ENCODE peak calls at places on chromosomes 11 and 22, in six cellular contexts. One of them, this sample, is unnamed.
A peak's percentile ranks its signal among the peaks of the same experiment; 100 is the strongest.

GRCh38 chr22:46537221-46537945 is at the start of gene CELSR1:
- DNase-seq in K562: no peak
- DNase-seq in transverse colon: peak; percentile 41
- DNase-seq in GM23338: peak; percentile 71
- DNase-seq in GM12891: peak; percentile 65
- DNase-seq in HCT116: no peak
- DNase-seq in this sample: peak; percentile 73

GRCh38 chr22:43819691-43820670 is 7.9 kb upstream of the EFCAB6 start:
- DNase-seq in K562: no peak
- DNase-seq in HCT116: no peak
- DNase-seq in GM23338: no peak
- DNase-seq in transverse colon: no peak
- DNase-seq in GM12891: no peak
- DNase-seq in this sample: no peak

GRCh38 chr22:45994516-45995404 is 17.8 kb upstream of the WNT7B start:
- DNase-seq in GM23338: peak; percentile 82
- DNase-seq in HCT116: no peak
- DNase-seq in K562: peak; percentile 57
- DNase-seq in GM12891: peak; percentile 75
- DNase-seq in transverse colon: peak; percentile 83
- DNase-seq in this sample: peak; percentile 65

GRCh38 chr22:37276771-37277170 is 5.5 kb upstream of the CYTH4 start:
- DNase-seq in HCT116: no peak
- DNase-seq in GM12891: no peak
- DNase-seq in K562: no peak
- DNase-seq in GM23338: no peak
- DNase-seq in transverse colon: no peak
- DNase-seq in this sample: no peak

GRCh38 chr11:120667281-120667680 is 155.7 kb downstream of the GRIK4 start:
- DNase-seq in HCT116: no peak
- DNase-seq in K562: peak; percentile 4
- DNase-seq in transverse colon: no peak
- DNase-seq in GM12891: no peak
- DNase-seq in GM23338: no peak
- DNase-seq in this sample: no peak

GRCh38 chr11:73184953-73185671 is 33.0 kb upstream of the P2RY2 start:
- DNase-seq in transverse colon: peak; percentile 82
- DNase-seq in GM23338: peak; percentile 76
- DNase-seq in GM12891: peak; percentile 39
- DNase-seq in K562: peak; percentile 63
- DNase-seq in HCT116: peak; percentile 40
- DNase-seq in this sample: peak; percentile 68

GRCh38 chr22:23294221-23294620 is 113.9 kb downstream of the BCR start:
- DNase-seq in transverse colon: no peak
- DNase-seq in HCT116: no peak
- DNase-seq in K562: no peak
- DNase-seq in GM23338: no peak
- DNase-seq in GM12891: no peak
- DNase-seq in this sample: no peak

GRCh38 chr11:70544774-70545625 is 146.7 kb downstream of the CTTN start:
- DNase-seq in GM12891: no peak
- DNase-seq in K562: no peak
- DNase-seq in transverse colon: no peak
- DNase-seq in GM23338: peak; percentile 61
- DNase-seq in HCT116: no peak
- DNase-seq in this sample: no peak

GRCh38 chr11:35083181-35084061 is 55.5 kb upstream of the CD44 start:
- DNase-seq in K562: no peak
- DNase-seq in GM12891: peak; percentile 45
- DNase-seq in HCT116: peak; percentile 46
- DNase-seq in GM23338: peak; percentile 37
- DNase-seq in transverse colon: peak; percentile 61
- DNase-seq in this sample: peak; percentile 43

GRCh38 chr22:48660795-48661740 is 1166.6 kb downstream of the BRD1 start:
- DNase-seq in GM23338: no peak
- DNase-seq in K562: no peak
- DNase-seq in HCT116: no peak
- DNase-seq in transverse colon: no peak
- DNase-seq in GM12891: no peak
- DNase-seq in this sample: no peak

GRCh38 chr22:17764036-17764435 is 10.2 kb downstream of the BID start:
- DNase-seq in K562: no peak
- DNase-seq in GM23338: no peak
- DNase-seq in transverse colon: no peak
- DNase-seq in HCT116: no peak
- DNase-seq in GM12891: no peak
- DNase-seq in this sample: no peak

GRCh38 chr11:7348432-7349298 is 97.0 kb downstream of the SYT9 start:
- DNase-seq in GM12891: no peak
- DNase-seq in K562: no peak
- DNase-seq in HCT116: no peak
- DNase-seq in GM23338: peak; percentile 18
- DNase-seq in transverse colon: no peak
- DNase-seq in this sample: peak; percentile 31

GRCh38 chr11:114168691-114169090 is 109.2 kb downstream of the ZBTB16 start:
- DNase-seq in GM23338: no peak
- DNase-seq in transverse colon: peak; percentile 68
- DNase-seq in GM12891: no peak
- DNase-seq in HCT116: no peak
- DNase-seq in K562: no peak
- DNase-seq in this sample: no peak

GRCh38 chr11:62853279-62853965 is 14.0 kb upstream of the WDR74 start:
- DNase-seq in GM23338: no peak
- DNase-seq in transverse colon: no peak
- DNase-seq in GM12891: no peak
- DNase-seq in K562: peak; percentile 14
- DNase-seq in HCT116: no peak
- DNase-seq in this sample: no peak

GRCh38 chr11:13336246-13336873 is 58.8 kb downstream of the BMAL1 start:
- DNase-seq in GM12891: no peak
- DNase-seq in K562: no peak
- DNase-seq in GM23338: no peak
- DNase-seq in transverse colon: no peak
- DNase-seq in HCT116: no peak
- DNase-seq in this sample: no peak

GRCh38 chr11:88326112-88326511 is 11.4 kb downstream of the CTSC start:
- DNase-seq in K562: no peak
- DNase-seq in HCT116: no peak
- DNase-seq in GM12891: no peak
- DNase-seq in transverse colon: no peak
- DNase-seq in GM23338: peak; percentile 48
- DNase-seq in this sample: no peak

GRCh38 chr11:88324562-88325345 is 12.8 kb downstream of the CTSC start:
- DNase-seq in transverse colon: no peak
- DNase-seq in GM12891: no peak
- DNase-seq in K562: no peak
- DNase-seq in GM23338: no peak
- DNase-seq in HCT116: no peak
- DNase-seq in this sample: no peak

GRCh38 chr11:88327462-88328143 is 9.9 kb downstream of the CTSC start:
- DNase-seq in GM12891: no peak
- DNase-seq in GM23338: no peak
- DNase-seq in K562: no peak
- DNase-seq in HCT116: no peak
- DNase-seq in transverse colon: no peak
- DNase-seq in this sample: no peak

GRCh38 chr11:88329563-88330250 is 7.8 kb downstream of the CTSC start:
- DNase-seq in HCT116: no peak
- DNase-seq in K562: no peak
- DNase-seq in GM23338: no peak
- DNase-seq in GM12891: no peak
- DNase-seq in transverse colon: no peak
- DNase-seq in this sample: no peak

DNA sequence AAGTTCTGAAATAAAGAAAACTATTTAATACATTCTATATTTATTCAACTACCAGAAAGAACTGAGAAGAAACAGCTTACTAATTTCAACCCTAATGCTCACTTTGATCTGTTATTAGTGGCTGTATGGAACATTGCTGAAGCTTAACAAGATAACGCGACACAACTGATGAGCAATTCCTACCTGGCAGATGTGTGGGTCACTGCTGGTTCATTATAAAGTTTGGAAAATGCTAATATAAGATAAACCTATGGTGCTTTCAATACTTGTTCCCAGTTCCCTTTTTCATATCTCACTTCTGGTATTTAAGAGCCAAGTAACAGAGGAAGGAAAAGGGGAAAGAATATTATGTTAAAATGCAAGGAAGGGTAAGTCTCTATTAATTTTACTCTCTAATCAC is 10.5 kb downstream of the CTSC start:
- DNase-seq in GM12891: no peak
- DNase-seq in GM23338: no peak
- DNase-seq in HCT116: no peak
- DNase-seq in transverse colon: no peak
- DNase-seq in K562: no peak
- DNase-seq in this sample: no peak
- TF ChIP-seq POLR2AphosphoS5 in GM12891: no peak
- TF ChIP-seq POLR2AphosphoS5 in GM23338: no peak
- TF ChIP-seq POLR2AphosphoS5 in HCT116: no peak
- TF ChIP-seq POLR2AphosphoS5 in transverse colon: no peak
- TF ChIP-seq POLR2AphosphoS5 in K562: no peak
- TF ChIP-seq POLR2AphosphoS5 in this sample: no peak

DNA sequence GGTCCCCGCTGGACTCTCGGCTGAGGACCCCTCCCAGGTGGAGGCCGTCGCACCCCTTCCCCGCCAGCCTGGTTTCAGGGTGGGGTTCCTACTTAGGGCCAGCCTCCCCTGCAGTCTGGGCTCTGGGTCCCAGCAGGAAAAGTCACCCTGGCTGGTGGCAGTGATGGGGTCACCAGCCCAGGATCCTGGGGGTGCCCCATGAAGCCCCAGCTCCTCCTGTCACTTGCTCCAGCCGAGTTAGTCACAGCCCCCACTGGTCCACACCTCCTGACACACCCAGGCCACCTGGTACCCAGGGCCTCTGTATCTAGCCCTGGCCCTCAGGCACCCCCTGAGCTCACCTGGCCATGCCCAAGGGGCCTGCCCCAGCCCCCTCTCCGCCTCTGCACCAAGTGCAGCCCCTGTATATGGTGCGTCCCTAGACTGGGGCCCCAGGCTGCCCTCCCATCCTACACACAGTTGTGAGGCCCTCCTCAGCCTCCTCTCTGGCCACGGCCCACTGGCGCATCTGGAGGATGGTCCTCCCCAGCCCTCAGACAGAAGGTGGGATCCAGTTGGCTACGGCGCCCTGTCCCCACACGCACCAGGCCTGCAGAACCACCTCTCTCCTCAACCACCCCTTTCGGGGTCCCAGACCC is 6.7 kb downstream of the PLXNB2 start:
- DNase-seq in HCT116: no peak
- DNase-seq in GM23338: no peak
- DNase-seq in K562: no peak
- DNase-seq in transverse colon: no peak
- DNase-seq in GM12891: no peak
- DNase-seq in this sample: no peak
- TF ChIP-seq POLR2AphosphoS5 in HCT116: no peak
- TF ChIP-seq POLR2AphosphoS5 in GM23338: no peak
- TF ChIP-seq POLR2AphosphoS5 in K562: no peak
- TF ChIP-seq POLR2AphosphoS5 in transverse colon: no peak
- TF ChIP-seq POLR2AphosphoS5 in GM12891: no peak
- TF ChIP-seq POLR2AphosphoS5 in this sample: no peak

GRCh38 chr11:130396965-130397364 is 31.4 kb downstream of the ADAMTS8 start:
- DNase-seq in transverse colon: no peak
- DNase-seq in HCT116: no peak
- DNase-seq in K562: no peak
- DNase-seq in GM12891: no peak
- DNase-seq in GM23338: no peak
- DNase-seq in this sample: no peak

GRCh38 chr11:130389315-130389935 is 39.0 kb downstream of the ADAMTS8 start:
- DNase-seq in transverse colon: peak; percentile 63
- DNase-seq in GM23338: no peak
- DNase-seq in K562: no peak
- DNase-seq in HCT116: no peak
- DNase-seq in GM12891: no peak
- DNase-seq in this sample: no peak

GRCh38 chr11:130390071-130390758 is 38.2 kb downstream of the ADAMTS8 start:
- DNase-seq in GM23338: peak; percentile 55
- DNase-seq in transverse colon: no peak
- DNase-seq in GM12891: no peak
- DNase-seq in HCT116: peak; percentile 24
- DNase-seq in K562: peak; percentile 21
- DNase-seq in this sample: no peak

GRCh38 chr11:130388607-130389205 is 39.7 kb downstream of the ADAMTS8 start:
- DNase-seq in GM23338: no peak
- DNase-seq in GM12891: no peak
- DNase-seq in HCT116: no peak
- DNase-seq in K562: no peak
- DNase-seq in transverse colon: no peak
- DNase-seq in this sample: no peak

GRCh38 chr11:130391692-130392091 is 36.7 kb downstream of the ADAMTS8 start:
- DNase-seq in K562: no peak
- DNase-seq in transverse colon: no peak
- DNase-seq in HCT116: no peak
- DNase-seq in GM23338: no peak
- DNase-seq in GM12891: no peak
- DNase-seq in this sample: no peak
- TF ChIP-seq POLR2AphosphoS5 in K562: no peak
- TF ChIP-seq POLR2AphosphoS5 in transverse colon: peak; percentile 84
- TF ChIP-seq POLR2AphosphoS5 in HCT116: no peak
- TF ChIP-seq POLR2AphosphoS5 in GM23338: no peak
- TF ChIP-seq POLR2AphosphoS5 in GM12891: no peak
- TF ChIP-seq POLR2AphosphoS5 in this sample: no peak

GRCh38 chr11:66362481-66363147 is 8.9 kb downstream of the SLC29A2 start:
- DNase-seq in transverse colon: no peak
- DNase-seq in GM23338: no peak
- DNase-seq in K562: no peak
- DNase-seq in HCT116: no peak
- DNase-seq in GM12891: no peak
- DNase-seq in this sample: no peak

GRCh38 chr11:66363187-66363601 is 8.4 kb downstream of the SLC29A2 start:
- DNase-seq in HCT116: no peak
- DNase-seq in transverse colon: no peak
- DNase-seq in K562: no peak
- DNase-seq in GM23338: no peak
- DNase-seq in GM12891: no peak
- DNase-seq in this sample: no peak

GRCh38 chr11:66361502-66361941 is 10.0 kb downstream of the SLC29A2 start:
- DNase-seq in GM12891: no peak
- DNase-seq in HCT116: no peak
- DNase-seq in transverse colon: no peak
- DNase-seq in GM23338: no peak
- DNase-seq in K562: peak; percentile 56
- DNase-seq in this sample: no peak

GRCh38 chr11:66360406-66361073 is 11.0 kb downstream of the SLC29A2 start:
- DNase-seq in GM23338: no peak
- DNase-seq in GM12891: no peak
- DNase-seq in K562: no peak
- DNase-seq in transverse colon: no peak
- DNase-seq in HCT116: no peak
- DNase-seq in this sample: no peak

DNA sequence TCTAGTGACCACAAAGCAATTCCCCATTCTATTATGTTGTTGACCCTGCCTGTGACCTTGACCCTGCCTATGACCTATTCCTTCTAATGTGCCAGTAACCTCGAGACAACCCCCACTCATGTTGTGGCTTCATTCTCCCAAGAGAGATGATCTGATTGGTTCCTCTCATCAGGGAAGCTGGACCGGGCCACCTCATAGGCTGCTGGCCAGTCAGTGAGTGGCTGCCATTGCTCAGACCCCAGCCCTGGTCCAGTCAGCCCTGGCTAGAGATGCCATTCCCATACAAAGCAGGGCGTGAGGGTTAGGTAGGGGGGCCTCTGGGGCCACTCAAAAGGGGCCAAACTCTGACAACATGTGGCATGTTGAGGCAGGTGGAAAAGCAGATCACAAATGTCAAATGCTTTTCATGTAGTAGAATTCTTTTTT is 11.9 kb downstream of the SLC29A2 start:
- DNase-seq in GM23338: peak; percentile 57
- DNase-seq in HCT116: no peak
- DNase-seq in K562: peak; percentile 57
- DNase-seq in GM12891: no peak
- DNase-seq in transverse colon: no peak
- DNase-seq in this sample: no peak
- TF ChIP-seq POLR2AphosphoS5 in GM23338: peak; percentile 35
- TF ChIP-seq POLR2AphosphoS5 in HCT116: peak; percentile 35
- TF ChIP-seq POLR2AphosphoS5 in K562: peak; percentile 37
- TF ChIP-seq POLR2AphosphoS5 in GM12891: no peak
- TF ChIP-seq POLR2AphosphoS5 in transverse colon: no peak
- TF ChIP-seq POLR2AphosphoS5 in this sample: no peak